ENCODE peak calls at places on chromosomes 13 and 19, in ten cellular contexts. L is right lobe of liver, M is lower leg skin, O is uterus, C is A549, Z is body of pancreas, H is Peyer's patch, U is HepG2, F is sigmoid colon, R is breast epithelium. D is an unnamed sample.

GRCh38 chr13:33323766-33324525 is 38.4 kb upstream of the STARD13 start:
- DNase-seq in F (no peak), H (no peak), C (no peak), O (no peak), U (no peak), Z (no peak), R (no peak), M (no peak), L (no peak), D (no peak)

GRCh38 chr13:24613755-24614154 is 66.5 kb upstream of the ATP12A start:
- DNase-seq in F (no peak), R (no peak), O (no peak), L (no peak), Z (no peak), H (no peak), M (peak; percentile 82), C (no peak), U (no peak), D (no peak)

GRCh38 chr13:99619207-99619606 is 117.9 kb downstream of the TM9SF2 start:
- DNase-seq in C (no peak), F (no peak), U (no peak), M (no peak), R (no peak), O (no peak), Z (no peak), H (no peak), L (no peak), D (no peak)

GRCh38 chr13:51912091-51912490 is 50.3 kb downstream of the CCDC70 start:
- DNase-seq in L (no peak), R (peak; percentile 28), Z (peak; percentile 34), F (no peak), C (no peak), M (peak; percentile 48), U (no peak), H (no peak), O (no peak), D (no peak)

GRCh38 chr13:32910530-32910929 is 105.7 kb upstream of the KL start:
- DNase-seq in R (no peak), M (no peak), H (no peak), U (no peak), F (no peak), O (no peak), Z (no peak), L (no peak), C (no peak), D (no peak)

GRCh38 chr13:19634129-19634740 is 776 bp downstream of the MPHOSPH8 start:
- DNase-seq in C (peak; percentile 7), L (no peak), M (no peak), H (no peak), R (peak; percentile 23), Z (peak; percentile 30), F (peak; percentile 74), U (peak; percentile 18), O (peak; percentile 38), D (no peak)

GRCh38 chr13:35367586-35367985 is 108.9 kb downstream of the MAB21L1 start:
- DNase-seq in Z (no peak), C (no peak), M (no peak), O (no peak), L (no peak), R (no peak), H (no peak), F (no peak), U (no peak), D (no peak)

GRCh38 chr13:40668335-40668734 is 1.9 kb upstream of the FOXO1 start:
- DNase-seq in U (peak; percentile 54), H (peak; percentile 54), R (no peak), M (peak; percentile 95), O (peak; percentile 54), L (no peak), Z (no peak), C (peak; percentile 47), F (peak; percentile 82), D (no peak)

GRCh38 chr19:44900328-44901244 is 5.0 kb upstream of the APOE start:
- DNase-seq in F (no peak), H (no peak), M (no peak), Z (no peak), U (no peak), O (no peak), R (no peak), C (no peak), L (no peak), D (no peak)
- TF ChIP-seq POLR2A in F (no peak), H (no peak), M (no peak), Z (no peak), U (no peak), O (no peak), R (no peak), C (no peak), L (no peak), D (no peak)

GRCh38 chr13:69571606-69572323 is 535.9 kb upstream of the ATXN8OS start:
- DNase-seq in U (no peak), M (no peak), L (no peak), H (no peak), Z (no peak), O (no peak), F (no peak), R (no peak), C (no peak), D (no peak)
- TF ChIP-seq POLR2A in U (no peak), M (no peak), L (no peak), H (no peak), Z (no peak), O (no peak), F (no peak), R (no peak), C (no peak), D (no peak)

GRCh38 chr19:54435551-54436016 is 13.4 kb upstream of the LENG8 start:
- DNase-seq in H (no peak), U (no peak), Z (no peak), C (no peak), M (no peak), F (no peak), O (no peak), L (no peak), R (no peak), D (no peak)

GRCh38 chr19:54436031-54436523 is 12.9 kb upstream of the LENG8 start:
- DNase-seq in U (no peak), F (no peak), R (no peak), C (no peak), M (peak; percentile 83), Z (no peak), L (no peak), H (no peak), O (no peak), D (no peak)

GRCh38 chr19:54433697-54434096 is 15.3 kb upstream of the LENG8 start:
- DNase-seq in Z (no peak), L (no peak), F (no peak), U (no peak), C (no peak), O (no peak), R (no peak), M (no peak), H (no peak), D (no peak)

GRCh38 chr19:54434862-54435174 is 14.2 kb upstream of the LENG8 start:
- DNase-seq in Z (no peak), L (no peak), O (no peak), M (no peak), R (no peak), U (no peak), C (no peak), F (no peak), H (no peak), D (no peak)

GRCh38 chr19:54434112-54434861 is 14.7 kb upstream of the LENG8 start:
- DNase-seq in R (no peak), F (peak; percentile 54), M (no peak), H (no peak), C (no peak), O (no peak), L (no peak), U (no peak), Z (no peak), D (no peak)
- TF ChIP-seq POLR2A in R (no peak), F (no peak), M (no peak), H (no peak), C (no peak), O (no peak), L (no peak), U (peak; percentile 12), Z (no peak), D (no peak)

DNA sequence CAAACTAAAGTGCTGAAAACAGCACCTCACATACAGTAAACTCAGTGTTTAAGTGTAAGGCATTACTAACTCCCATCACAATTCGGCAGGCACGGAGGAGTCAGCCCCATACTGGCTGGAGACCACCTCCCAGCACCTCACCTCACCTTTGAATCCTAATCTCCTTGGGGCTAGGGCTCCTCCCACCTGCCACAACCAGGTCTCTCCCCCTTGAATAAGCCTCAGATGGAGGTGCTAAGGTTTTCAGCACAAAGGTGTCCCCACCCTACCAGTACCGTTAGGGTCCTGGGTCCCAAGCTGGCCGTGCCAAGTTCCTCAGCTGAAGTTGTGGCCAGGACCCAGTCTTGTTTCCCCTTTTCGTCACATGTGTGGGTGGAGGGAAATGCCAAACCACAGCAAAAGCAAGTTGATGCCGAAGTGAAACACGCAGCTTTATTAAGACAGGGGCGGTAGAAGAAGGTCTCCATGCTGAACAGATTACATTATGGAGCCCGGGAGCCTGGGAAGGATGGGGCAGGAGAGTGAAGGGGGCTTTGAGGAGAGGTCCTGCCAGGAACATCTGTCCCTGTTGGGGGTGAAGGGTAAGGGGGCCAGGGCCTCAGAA is at the start of gene IGFLR1:
- DNase-seq in O (no peak), C (no peak), R (no peak), U (no peak), F (no peak), L (no peak), Z (no peak), M (no peak), H (peak; percentile 81), D (no peak)
- TF ChIP-seq POLR2A in O (no peak), C (no peak), R (no peak), U (no peak), F (no peak), L (peak; percentile 26), Z (no peak), M (no peak), H (no peak), D (no peak)

GRCh38 chr19:1841209-1841924 is 6.9 kb downstream of the REXO1 start:
- DNase-seq in M (no peak), R (no peak), F (no peak), L (no peak), H (no peak), O (no peak), C (no peak), Z (no peak), U (no peak), D (no peak)

GRCh38 chr19:1845642-1846041 is 2.6 kb downstream of the REXO1 start:
- DNase-seq in Z (no peak), R (no peak), M (no peak), C (no peak), F (no peak), L (peak; percentile 55), U (no peak), O (no peak), H (no peak), D (no peak)

GRCh38 chr19:1844536-1845515 is 3.5 kb downstream of the REXO1 start:
- DNase-seq in R (no peak), Z (no peak), H (no peak), F (no peak), M (no peak), C (no peak), U (no peak), O (no peak), L (no peak), D (no peak)

GRCh38 chr19:1843116-1843515 is 5.2 kb downstream of the REXO1 start:
- DNase-seq in U (no peak), R (no peak), L (no peak), O (no peak), H (no peak), C (no peak), M (no peak), Z (no peak), F (no peak), D (no peak)

GRCh38 chr19:1843646-1844394 is 4.5 kb downstream of the REXO1 start:
- DNase-seq in O (no peak), H (no peak), R (no peak), M (no peak), U (no peak), C (no peak), F (no peak), Z (no peak), L (no peak), D (no peak)
- TF ChIP-seq POLR2A in O (no peak), H (no peak), R (no peak), M (no peak), U (no peak), C (no peak), F (no peak), Z (no peak), L (no peak), D (no peak)